ENCODE peak calls at places on chromosomes 12 and 14, in eight cellular contexts. U, V, T, D, I, K, R and N are unnamed samples. For H3K4me1, the result is how much of the 10 kb centered on the place peaks cover.

GRCh38 chr14:95733212-95733611 is 19.3 kb upstream of the TCL1A start:
- DNase-seq in R (no peak), U (no peak), I (no peak), T (no peak), K (no peak), V (no peak), D (no peak), N (no peak)

GRCh38 chr12:10395390-10395998 is 5.7 kb upstream of the KLRK1 start:
- DNase-seq in K (peak), T (peak), V (peak), D (no peak), U (no peak), I (no peak), R (no peak), N (no peak)

GRCh38 chr14:92471919-92472318 is 41.7 kb upstream of the RIN3 start:
- DNase-seq in I (no peak), K (peak), D (no peak), T (peak), V (no peak), R (no peak), U (no peak), N (no peak)

GRCh38 chr14:77243853-77244252 is 27.2 kb downstream of the NGB start:
- DNase-seq in T (no peak), V (no peak), U (no peak), D (peak), K (no peak), R (no peak), I (no peak), N (no peak)

GRCh38 chr12:8698132-8698829 is 490 bp downstream of the RIMKLB start:
- DNase-seq in V (peak), U (peak), D (peak), R (peak), K (no peak), I (peak), T (peak), N (peak)

GRCh38 chr12:7344831-7345230 is 41.0 kb downstream of the ACSM4 start:
- DNase-seq in I (no peak), U (no peak), R (no peak), V (no peak), T (no peak), D (no peak), K (no peak), N (no peak)

GRCh38 chr12:42360747-42361403 is 34.9 kb downstream of the PPHLN1 start:
- DNase-seq in D (no peak), U (no peak), K (no peak), I (no peak), V (no peak), T (peak), R (no peak), N (no peak)

GRCh38 chr12:101001669-101002068 is 207.1 kb downstream of the ANO4 start:
- DNase-seq in K (no peak), U (no peak), D (no peak), T (no peak), R (no peak), I (no peak), V (no peak), N (no peak)

GRCh38 chr14:105180598-105181528 is at the start of gene NUDT14:
- DNase-seq in K (no peak), I (peak), D (peak), T (peak), R (no peak), V (peak), U (peak), N (peak)

GRCh38 chr14:35632276-35633071 is 98.5 kb downstream of the INSM2 start:
- DNase-seq in V (no peak), R (no peak), I (no peak), K (no peak), U (no peak), D (no peak), T (peak), N (no peak)

GRCh38 chr12:118850244-118850825 is 131.0 kb upstream of the SRRM4 start:
- DNase-seq in K (peak), D (no peak), U (no peak), V (no peak), I (peak), T (no peak), R (no peak), N (no peak)

GRCh38 chr12:77720258-77720657 is 110.4 kb upstream of the NAV3 start:
- DNase-seq in I (no peak), T (no peak), R (no peak), U (no peak), K (no peak), V (no peak), D (no peak), N (no peak)

GRCh38 chr14:57382283-57382682 is 8.1 kb upstream of the NAA30 start:
- DNase-seq in I (no peak), V (no peak), R (no peak), D (no peak), T (peak), K (peak), U (no peak), N (no peak)

GRCh38 chr14:54637829-54638446 is 71.0 kb downstream of the SAMD4A start:
- DNase-seq in U (no peak), I (no peak), V (no peak), D (no peak), K (no peak), R (no peak), T (peak), N (no peak)

GRCh38 chr12:121512561-121512960 is 68.3 kb downstream of the KDM2B start:
- DNase-seq in K (no peak), I (no peak), T (no peak), V (peak), U (no peak), D (no peak), R (no peak), N (no peak)

GRCh38 chr12:8088574-8088973 is 6.5 kb downstream of the NECAP1 start:
- DNase-seq in U (no peak), K (no peak), R (no peak), D (no peak), I (no peak), V (no peak), T (no peak), N (no peak)

GRCh38 chr14:53915364-53916014 is 41.1 kb downstream of the BMP4 start:
- DNase-seq in V (no peak), D (no peak), U (no peak), K (no peak), I (no peak), T (peak), R (no peak), N (no peak)

GRCh38 chr12:31828057-31828456 is 99.2 kb upstream of the AMN1 start:
- DNase-seq in D (no peak), I (no peak), K (no peak), R (no peak), V (no peak), U (no peak), T (peak), N (no peak)

GRCh38 chr14:22997676-22998323 is 12.1 kb downstream of the C14orf93 start:
- DNase-seq in I (no peak), R (no peak), V (no peak), U (no peak), T (no peak), K (no peak), D (no peak), N (no peak)

GRCh38 chr12:4118017-4118510 is 155.5 kb upstream of the CCND2 start:
- DNase-seq in V (peak), T (peak), K (no peak), D (no peak), I (peak), U (no peak), R (peak), N (no peak)

GRCh38 chr12:104712477-104712876 is 245.6 kb downstream of the SLC41A2 start:
- DNase-seq in R (no peak), I (no peak), T (peak), K (no peak), D (no peak), U (no peak), V (no peak), N (no peak)

GRCh38 chr14:105067140-105067968 is 2.1 kb upstream of the GPR132 start:
- DNase-seq in R (no peak), U (no peak), V (no peak), K (no peak), D (peak), I (no peak), T (peak), N (peak)

GRCh38 chr14:54312166-54312801 is 84.5 kb upstream of the CDKN3 start:
- DNase-seq in K (no peak), R (no peak), D (no peak), V (no peak), I (peak), T (peak), U (no peak), N (no peak)

GRCh38 chr12:57096099-57096572 is 7.2 kb downstream of the NAB2 start:
- DNase-seq in D (no peak), U (no peak), K (no peak), T (no peak), V (no peak), R (no peak), I (no peak), N (no peak)

GRCh38 chr12:39112064-39112463 is 206.7 kb upstream of the CPNE8 start:
- DNase-seq in V (no peak), T (no peak), K (no peak), D (no peak), R (no peak), U (no peak), I (no peak), N (no peak)

GRCh38 chr12:44847888-44848770 is 28.0 kb downstream of the NELL2 start:
- DNase-seq in I (no peak), D (peak), V (no peak), R (no peak), U (no peak), T (no peak), K (no peak), N (no peak)

GRCh38 chr12:102022286-102022685 is 39.5 kb downstream of the WASHC3 start:
- DNase-seq in T (no peak), R (no peak), D (no peak), K (no peak), V (no peak), I (no peak), U (no peak), N (no peak)

GRCh38 chr12:76568130-76568529 is 8.6 kb upstream of the OSBPL8 start:
- DNase-seq in T (no peak), D (no peak), R (no peak), U (no peak), I (no peak), V (no peak), K (no peak), N (no peak)

GRCh38 chr14:21098892-21099595 is 589 bp upstream of the ZNF219 start:
- DNase-seq in K (no peak), U (no peak), I (no peak), R (no peak), D (no peak), T (no peak), V (no peak), N (no peak)

GRCh38 chr14:85824526-85824925 is 294.6 kb downstream of the FLRT2 start:
- DNase-seq in V (no peak), I (no peak), U (no peak), R (no peak), T (no peak), K (no peak), D (no peak), N (no peak)

GRCh38 chr12:65495233-65495632 is 216.8 kb downstream of the MSRB3 start:
- DNase-seq in U (no peak), T (peak), K (peak), D (no peak), R (no peak), I (no peak), V (no peak), N (no peak)

GRCh38 chr12:30501718-30502117 is 194.0 kb downstream of the IPO8 start:
- DNase-seq in K (no peak), U (no peak), V (no peak), R (no peak), T (no peak), D (no peak), I (no peak), N (no peak)

GRCh38 chr12:42262271-42262670 is 24.2 kb upstream of the YAF2 start:
- DNase-seq in D (no peak), K (no peak), I (no peak), R (no peak), T (no peak), V (no peak), U (no peak), N (no peak)

GRCh38 chr14:102524451-102525212 is 15.1 kb upstream of the ANKRD9 start:
- DNase-seq in T (peak), U (peak), V (peak), D (peak), R (peak), K (peak), I (peak), N (peak)
- H3K4me3 ChIP-seq in T (peak), U (peak), V (peak), D (peak), R (peak), K (peak), I (peak), N (peak)

GRCh38 chr14:68364823-68365222 is 428.0 kb downstream of the ZFP36L1 start:
- DNase-seq in T (no peak), I (no peak), K (no peak), U (no peak), D (no peak), R (no peak), V (no peak), N (no peak)

GRCh38 chr14:68363841-68364711 is 428.8 kb downstream of the ZFP36L1 start:
- DNase-seq in U (peak), D (peak), I (peak), T (peak), R (no peak), V (no peak), K (peak), N (peak)

GRCh38 chr14:68366656-68367055 is 426.2 kb downstream of the ZFP36L1 start:
- DNase-seq in K (no peak), I (no peak), R (no peak), U (no peak), V (no peak), T (no peak), D (no peak), N (no peak)

GRCh38 chr14:68363401-68363800 is 429.5 kb downstream of the ZFP36L1 start:
- DNase-seq in U (peak), V (no peak), D (no peak), T (no peak), R (no peak), K (no peak), I (peak), N (no peak)

DNA sequence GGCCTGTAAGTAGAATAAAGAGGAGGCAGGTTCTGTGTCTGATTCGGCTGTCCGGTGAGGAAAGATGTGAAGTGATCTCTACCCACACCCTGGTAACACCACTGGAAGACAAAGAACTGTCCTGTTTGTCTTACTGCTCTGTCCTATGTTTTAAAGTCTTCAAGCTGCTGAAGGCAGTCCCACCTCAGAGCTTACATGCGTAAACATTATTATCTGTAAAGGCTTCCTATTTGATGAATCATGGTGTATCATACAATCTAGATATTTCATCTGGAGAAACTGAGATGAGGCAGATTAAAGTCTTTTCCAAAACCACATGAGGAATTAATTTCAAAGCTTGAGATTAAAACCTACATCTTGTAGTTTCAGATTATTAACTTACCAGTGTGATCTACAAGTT is 427.6 kb downstream of the ZFP36L1 start:
- DNase-seq in U (no peak), T (peak), K (no peak), D (no peak), I (no peak), V (no peak), R (no peak), N (no peak)
- H3K27ac ChIP-seq in U (peak), T (peak), K (no peak), D (peak), I (no peak), V (no peak), R (peak), N (no peak)

DNA sequence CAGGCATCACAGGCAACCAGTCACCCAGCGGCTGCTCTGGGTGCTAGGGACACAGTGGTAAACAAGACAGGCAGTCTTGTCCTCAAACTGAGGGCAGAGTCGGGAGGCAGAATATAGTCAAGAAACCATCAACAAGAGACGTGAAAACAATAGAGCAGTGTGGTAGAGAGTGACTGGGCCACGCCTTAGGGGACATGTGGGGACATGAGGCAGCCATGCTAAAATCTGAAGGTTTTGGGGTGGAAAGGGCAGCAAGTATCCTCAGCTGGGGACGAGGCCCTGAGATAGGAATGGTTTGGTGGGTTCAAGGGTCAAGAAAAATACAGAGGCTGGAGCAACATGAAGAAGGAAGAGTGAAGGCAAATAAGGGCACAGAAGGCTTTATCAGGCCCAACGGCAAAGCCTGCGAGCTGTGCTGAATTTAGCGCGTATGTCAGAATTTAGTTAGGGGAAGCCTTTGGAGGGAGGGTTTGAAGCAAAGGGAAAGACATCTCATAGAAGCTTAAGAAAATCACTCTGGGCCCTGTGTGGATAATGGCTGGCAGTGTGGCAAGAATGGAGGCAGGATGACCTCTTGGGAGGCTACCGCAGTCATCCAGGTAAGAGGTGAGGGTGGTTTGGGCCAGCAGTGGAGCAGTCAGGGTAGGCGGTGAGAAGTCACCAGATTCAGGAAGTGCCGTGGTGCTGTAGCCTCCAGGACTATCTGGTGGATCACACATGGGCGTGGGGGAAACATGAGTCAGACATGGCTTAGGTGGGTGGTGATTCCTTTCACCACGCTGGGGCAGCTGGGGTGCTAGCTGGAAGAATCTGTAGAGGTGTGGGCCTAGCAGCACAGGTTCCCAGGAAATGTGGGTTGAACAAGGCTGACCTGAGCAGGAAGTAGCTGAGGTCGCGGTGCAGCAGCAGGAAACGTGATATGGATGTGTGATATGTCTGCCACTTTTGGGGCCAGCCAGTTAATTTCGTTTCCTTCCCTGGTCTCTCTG is 3.0 kb downstream of the EVL start:
- DNase-seq in I (peak), K (no peak), T (no peak), R (no peak), D (peak), V (no peak), U (no peak), N (peak)
- H3K4me1 ChIP-seq in I (under half), K (under half), T (under half), R (under half), D (half or more), V (under half), U (under half), N (under half)

GRCh38 chr12:6202331-6202730 is 2.1 kb downstream of the CD9 start:
- DNase-seq in T (no peak), R (no peak), V (no peak), U (no peak), I (peak), K (no peak), D (no peak), N (no peak)
- H3K4me3 ChIP-seq in T (no peak), R (peak), V (no peak), U (no peak), I (peak), K (no peak), D (peak), N (no peak)

DNA sequence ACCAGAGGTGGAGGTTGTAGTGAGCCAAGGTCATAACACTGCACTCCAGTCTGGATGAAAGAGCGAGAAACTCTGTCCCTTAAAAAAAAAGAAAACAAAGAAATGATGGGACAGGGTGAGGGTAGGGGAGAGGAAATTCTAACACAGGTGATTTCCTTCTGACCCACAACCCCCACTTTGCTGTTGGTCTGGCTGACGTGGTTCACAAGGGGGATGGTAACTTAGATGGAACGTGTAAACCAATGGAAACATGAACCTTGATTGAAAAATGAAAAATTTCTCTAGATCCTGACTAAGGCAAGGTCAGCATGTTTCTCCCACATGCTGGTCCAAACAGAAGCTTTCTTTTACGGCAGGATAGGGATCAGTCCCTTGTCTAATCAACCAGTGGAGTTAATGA is 15.8 kb upstream of the RIOX1 start:
- DNase-seq in K (no peak), T (no peak), I (no peak), R (no peak), V (no peak), D (no peak), U (no peak), N (no peak)
- H3K27ac ChIP-seq in K (no peak), T (no peak), I (no peak), R (no peak), V (no peak), D (no peak), U (no peak), N (no peak)

DNA sequence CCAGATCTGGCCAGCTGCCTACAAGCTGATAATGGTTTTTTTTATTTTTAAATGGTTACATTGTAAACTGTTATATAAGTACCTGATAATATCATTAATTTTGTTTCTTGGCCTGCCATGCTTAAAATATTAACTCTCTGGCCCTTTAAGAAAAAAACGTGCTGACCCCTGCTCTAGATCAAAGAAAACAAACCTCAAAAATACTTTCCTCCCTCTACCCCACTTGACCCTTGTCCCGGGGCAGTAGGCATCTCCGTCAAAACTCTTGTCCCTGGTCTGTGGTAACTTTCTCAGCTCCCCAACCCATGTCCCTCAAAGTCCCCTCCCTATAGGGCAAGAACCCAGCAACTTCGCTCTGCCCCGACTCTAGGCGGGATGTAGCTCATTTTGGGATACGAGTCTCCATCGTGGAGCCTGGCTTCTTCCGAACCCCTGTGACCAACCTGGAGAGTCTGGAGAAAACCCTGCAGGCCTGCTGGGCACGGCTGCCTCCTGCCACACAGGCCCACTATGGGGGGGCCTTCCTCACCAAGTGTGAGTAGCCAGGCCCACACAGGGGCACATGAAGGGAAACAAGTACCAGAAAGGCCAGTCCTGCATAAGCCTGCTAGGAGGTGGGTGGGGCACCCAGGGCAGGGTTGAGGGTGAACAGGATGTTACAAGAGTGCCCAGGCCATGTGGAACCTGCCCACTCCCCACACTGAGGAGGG is 3.5 kb downstream of the RDH5 start:
- DNase-seq in R (no peak), K (no peak), I (no peak), D (no peak), U (no peak), T (no peak), V (no peak), N (no peak)
- H3K4me1 ChIP-seq in R (under half), K (half or more), I (under half), D (under half), U (under half), T (half or more), V (under half), N (under half)

GRCh38 chr12:72274926-72275325 is 2.8 kb downstream of the TRHDE start:
- DNase-seq in U (no peak), R (no peak), I (no peak), K (peak), T (peak), D (no peak), V (no peak), N (peak)

GRCh38 chr12:72271741-72272661 is at the start of gene TRHDE:
- DNase-seq in D (peak), K (no peak), V (peak), T (peak), U (peak), I (peak), R (no peak), N (peak)

GRCh38 chr12:72272731-72273498 is 745 bp downstream of the TRHDE start:
- DNase-seq in U (peak), I (peak), D (peak), R (no peak), K (no peak), T (peak), V (peak), N (peak)

GRCh38 chr12:72273851-72274284 is 1.7 kb downstream of the TRHDE start:
- DNase-seq in V (peak), D (peak), U (no peak), K (no peak), T (peak), R (no peak), I (peak), N (peak)

GRCh38 chr12:72273499-72273837 is 1.3 kb downstream of the TRHDE start:
- DNase-seq in T (no peak), K (no peak), I (peak), D (peak), V (peak), R (no peak), U (no peak), N (no peak)
- H3K4me3 ChIP-seq in T (peak), K (no peak), I (peak), D (peak), V (peak), R (peak), U (peak), N (no peak)